ENCODE peak calls at places on chromosome 9, in five cellular contexts. One of them, this sample, is unnamed.

GRCh38 chr9:38057416-38058195 is 11.4 kb downstream of the SHB start:
- DNase-seq in tibial nerve: no peak
- DNase-seq in upper lobe of left lung: no peak
- DNase-seq in SK-N-SH: no peak
- DNase-seq in stomach: peak
- DNase-seq in this sample: no peak

GRCh38 chr9:123947326-123947725 is 17.4 kb upstream of the DENND1A start:
- DNase-seq in tibial nerve: no peak
- DNase-seq in upper lobe of left lung: no peak
- DNase-seq in SK-N-SH: no peak
- DNase-seq in stomach: no peak
- DNase-seq in this sample: no peak

GRCh38 chr9:70832487-70832886 is 288.9 kb downstream of the TRPM3 start:
- DNase-seq in tibial nerve: no peak
- DNase-seq in upper lobe of left lung: no peak
- DNase-seq in SK-N-SH: no peak
- DNase-seq in stomach: no peak
- DNase-seq in this sample: no peak

GRCh38 chr9:130606887-130607582 is 27.7 kb downstream of the FUBP3 start:
- DNase-seq in tibial nerve: no peak
- DNase-seq in upper lobe of left lung: no peak
- DNase-seq in SK-N-SH: no peak
- DNase-seq in stomach: no peak
- DNase-seq in this sample: no peak

GRCh38 chr9:119366909-119367690 is 2.1 kb downstream of the BRINP1 start:
- DNase-seq in tibial nerve: no peak
- DNase-seq in upper lobe of left lung: no peak
- DNase-seq in SK-N-SH: no peak
- DNase-seq in stomach: no peak
- DNase-seq in this sample: no peak

GRCh38 chr9:104209387-104209786 is 115.3 kb downstream of the SMC2 start:
- DNase-seq in tibial nerve: no peak
- DNase-seq in upper lobe of left lung: no peak
- DNase-seq in SK-N-SH: no peak
- DNase-seq in stomach: no peak
- DNase-seq in this sample: no peak

GRCh38 chr9:2597483-2597882 is 24.1 kb upstream of the VLDLR start:
- DNase-seq in tibial nerve: no peak
- DNase-seq in upper lobe of left lung: no peak
- DNase-seq in SK-N-SH: no peak
- DNase-seq in stomach: no peak
- DNase-seq in this sample: no peak

GRCh38 chr9:2623046-2623865 is 1.7 kb downstream of the VLDLR start:
- DNase-seq in tibial nerve: no peak
- DNase-seq in upper lobe of left lung: peak
- DNase-seq in SK-N-SH: peak
- DNase-seq in stomach: peak
- DNase-seq in this sample: peak

GRCh38 chr9:134011401-134011800 is 13.9 kb upstream of the BRD3OS start:
- DNase-seq in tibial nerve: no peak
- DNase-seq in upper lobe of left lung: no peak
- DNase-seq in SK-N-SH: no peak
- DNase-seq in stomach: no peak
- DNase-seq in this sample: no peak

GRCh38 chr9:75088646-75089368 is 493 bp downstream of the OSTF1 start:
- DNase-seq in tibial nerve: peak
- DNase-seq in upper lobe of left lung: peak
- DNase-seq in SK-N-SH: peak
- DNase-seq in stomach: peak
- DNase-seq in this sample: peak

GRCh38 chr9:35828716-35829083 is at the start of gene FAM221B:
- DNase-seq in tibial nerve: no peak
- DNase-seq in upper lobe of left lung: no peak
- DNase-seq in SK-N-SH: no peak
- DNase-seq in stomach: no peak
- DNase-seq in this sample: no peak

GRCh38 chr9:133113163-133113927 is 7.7 kb downstream of the RALGDS start:
- DNase-seq in tibial nerve: no peak
- DNase-seq in upper lobe of left lung: peak
- DNase-seq in SK-N-SH: no peak
- DNase-seq in stomach: no peak
- DNase-seq in this sample: no peak

GRCh38 chr9:94685359-94685758 is 41.1 kb upstream of the AOPEP start:
- DNase-seq in tibial nerve: no peak
- DNase-seq in upper lobe of left lung: no peak
- DNase-seq in SK-N-SH: no peak
- DNase-seq in stomach: no peak
- DNase-seq in this sample: no peak

GRCh38 chr9:104899759-104900247 is 28.2 kb downstream of the ABCA1 start:
- DNase-seq in tibial nerve: no peak
- DNase-seq in upper lobe of left lung: no peak
- DNase-seq in SK-N-SH: no peak
- DNase-seq in stomach: no peak
- DNase-seq in this sample: no peak

GRCh38 chr9:137306546-137307254 is 4.6 kb upstream of the NRARP start:
- DNase-seq in tibial nerve: no peak
- DNase-seq in upper lobe of left lung: no peak
- DNase-seq in SK-N-SH: peak
- DNase-seq in stomach: no peak
- DNase-seq in this sample: no peak

GRCh38 chr9:37999501-38000189 is 69.4 kb downstream of the SHB start:
- DNase-seq in tibial nerve: no peak
- DNase-seq in upper lobe of left lung: no peak
- DNase-seq in SK-N-SH: no peak
- DNase-seq in stomach: no peak
- DNase-seq in this sample: no peak

GRCh38 chr9:86792136-86792535 is 155.2 kb downstream of the GAS1 start:
- DNase-seq in tibial nerve: no peak
- DNase-seq in upper lobe of left lung: no peak
- DNase-seq in SK-N-SH: no peak
- DNase-seq in stomach: no peak
- DNase-seq in this sample: no peak

GRCh38 chr9:105206821-105207699 is 37.4 kb upstream of the SLC44A1 start:
- DNase-seq in tibial nerve: peak
- DNase-seq in upper lobe of left lung: no peak
- DNase-seq in SK-N-SH: no peak
- DNase-seq in stomach: no peak
- DNase-seq in this sample: no peak

GRCh38 chr9:79477955-79478751 is 93.6 kb upstream of the TLE4 start:
- DNase-seq in tibial nerve: peak
- DNase-seq in upper lobe of left lung: no peak
- DNase-seq in SK-N-SH: peak
- DNase-seq in stomach: no peak
- DNase-seq in this sample: no peak

GRCh38 chr9:104027295-104027694 is 66.8 kb upstream of the SMC2 start:
- DNase-seq in tibial nerve: no peak
- DNase-seq in upper lobe of left lung: no peak
- DNase-seq in SK-N-SH: no peak
- DNase-seq in stomach: no peak
- DNase-seq in this sample: no peak

GRCh38 chr9:3040761-3041160 is 196.9 kb upstream of the PUM3 start:
- DNase-seq in tibial nerve: no peak
- DNase-seq in upper lobe of left lung: no peak
- DNase-seq in SK-N-SH: no peak
- DNase-seq in stomach: no peak
- DNase-seq in this sample: no peak

GRCh38 chr9:14219865-14220655 is 93.9 kb downstream of the NFIB start:
- DNase-seq in tibial nerve: no peak
- DNase-seq in upper lobe of left lung: no peak
- DNase-seq in SK-N-SH: no peak
- DNase-seq in stomach: no peak
- DNase-seq in this sample: no peak

GRCh38 chr9:134336174-134336705 is 10.0 kb downstream of the RXRA start:
- DNase-seq in tibial nerve: no peak
- DNase-seq in upper lobe of left lung: no peak
- DNase-seq in SK-N-SH: no peak
- DNase-seq in stomach: no peak
- DNase-seq in this sample: no peak

GRCh38 chr9:11821541-11821940 is 871.6 kb upstream of the TYRP1 start:
- DNase-seq in tibial nerve: no peak
- DNase-seq in upper lobe of left lung: no peak
- DNase-seq in SK-N-SH: no peak
- DNase-seq in stomach: no peak
- DNase-seq in this sample: no peak

DNA sequence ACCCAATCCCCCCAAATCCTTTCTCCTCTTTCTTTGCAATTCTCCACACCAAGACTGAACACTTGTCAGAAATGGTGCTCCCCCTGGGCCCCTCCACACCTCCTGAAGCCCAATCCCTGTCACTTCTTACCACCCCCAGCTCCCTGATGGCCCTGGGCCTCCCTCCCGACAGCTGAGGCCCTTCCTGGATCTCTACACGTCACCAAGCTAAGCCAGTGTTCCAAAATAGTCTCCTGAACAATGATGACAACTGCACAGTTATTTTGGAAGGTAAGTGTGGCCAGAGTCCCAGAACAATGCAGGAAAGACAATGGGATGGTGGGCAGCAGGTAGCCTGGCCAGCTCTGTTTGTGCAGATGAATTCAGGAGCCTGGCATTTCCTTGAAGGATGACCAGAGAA is 63.7 kb upstream of the PRSS3 start:
- DNase-seq in tibial nerve: no peak
- DNase-seq in upper lobe of left lung: no peak
- DNase-seq in SK-N-SH: no peak
- DNase-seq in stomach: no peak
- DNase-seq in this sample: no peak
- TF ChIP-seq EP300 in tibial nerve: no peak
- TF ChIP-seq EP300 in upper lobe of left lung: no peak
- TF ChIP-seq EP300 in SK-N-SH: no peak
- TF ChIP-seq EP300 in stomach: no peak
- TF ChIP-seq EP300 in this sample: no peak

GRCh38 chr9:121968056-121968455 is 125.1 kb downstream of the TTLL11 start:
- DNase-seq in tibial nerve: no peak
- DNase-seq in upper lobe of left lung: no peak
- DNase-seq in SK-N-SH: no peak
- DNase-seq in stomach: no peak
- DNase-seq in this sample: no peak

GRCh38 chr9:121976751-121977150 is 116.4 kb downstream of the TTLL11 start:
- DNase-seq in tibial nerve: no peak
- DNase-seq in upper lobe of left lung: no peak
- DNase-seq in SK-N-SH: no peak
- DNase-seq in stomach: no peak
- DNase-seq in this sample: no peak

GRCh38 chr9:121975801-121976277 is 117.3 kb downstream of the TTLL11 start:
- DNase-seq in tibial nerve: no peak
- DNase-seq in upper lobe of left lung: peak
- DNase-seq in SK-N-SH: no peak
- DNase-seq in stomach: peak
- DNase-seq in this sample: no peak

GRCh38 chr9:121974421-121974820 is 118.7 kb downstream of the TTLL11 start:
- DNase-seq in tibial nerve: no peak
- DNase-seq in upper lobe of left lung: no peak
- DNase-seq in SK-N-SH: no peak
- DNase-seq in stomach: no peak
- DNase-seq in this sample: no peak

DNA sequence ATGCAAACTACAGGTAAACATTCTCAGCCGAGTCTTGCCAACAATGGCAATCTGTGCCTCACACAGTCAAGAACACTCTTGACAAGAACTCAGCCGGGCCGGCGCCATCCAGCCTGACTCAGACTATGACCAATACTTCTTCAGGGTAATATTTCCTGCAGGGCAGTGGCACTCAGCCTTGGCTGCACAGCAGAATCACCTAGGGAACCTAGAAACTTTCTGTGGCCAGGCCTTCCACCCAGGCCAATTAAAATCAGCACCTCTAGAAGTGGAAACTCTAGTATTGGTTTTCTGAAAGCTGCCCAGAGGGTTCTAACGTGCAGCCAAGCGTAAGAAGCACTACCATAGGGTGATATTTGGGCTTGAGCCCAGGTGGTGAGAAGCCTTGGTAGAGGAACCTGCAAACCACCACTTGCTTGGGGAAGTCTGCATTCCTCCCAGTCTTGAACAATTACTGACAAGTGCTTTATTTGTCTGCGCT is 120.6 kb downstream of the TTLL11 start:
- DNase-seq in tibial nerve: no peak
- DNase-seq in upper lobe of left lung: peak
- DNase-seq in SK-N-SH: no peak
- DNase-seq in stomach: peak
- DNase-seq in this sample: no peak
- TF ChIP-seq EP300 in tibial nerve: no peak
- TF ChIP-seq EP300 in upper lobe of left lung: no peak
- TF ChIP-seq EP300 in SK-N-SH: peak
- TF ChIP-seq EP300 in stomach: no peak
- TF ChIP-seq EP300 in this sample: no peak

GRCh38 chr9:129223551-129224208 is 45.6 kb upstream of the IER5L start:
- DNase-seq in tibial nerve: no peak
- DNase-seq in upper lobe of left lung: no peak
- DNase-seq in SK-N-SH: no peak
- DNase-seq in stomach: peak
- DNase-seq in this sample: no peak

GRCh38 chr9:129224618-129225017 is 46.6 kb upstream of the IER5L start:
- DNase-seq in tibial nerve: no peak
- DNase-seq in upper lobe of left lung: no peak
- DNase-seq in SK-N-SH: no peak
- DNase-seq in stomach: no peak
- DNase-seq in this sample: no peak

GRCh38 chr9:129227843-129228189 is 49.8 kb upstream of the IER5L start:
- DNase-seq in tibial nerve: no peak
- DNase-seq in upper lobe of left lung: no peak
- DNase-seq in SK-N-SH: no peak
- DNase-seq in stomach: no peak
- DNase-seq in this sample: no peak

GRCh38 chr9:129225201-129225778 is 47.2 kb upstream of the IER5L start:
- DNase-seq in tibial nerve: no peak
- DNase-seq in upper lobe of left lung: no peak
- DNase-seq in SK-N-SH: no peak
- DNase-seq in stomach: no peak
- DNase-seq in this sample: no peak

GRCh38 chr9:129225815-129226214 is 47.8 kb upstream of the IER5L start:
- DNase-seq in tibial nerve: peak
- DNase-seq in upper lobe of left lung: peak
- DNase-seq in SK-N-SH: peak
- DNase-seq in stomach: peak
- DNase-seq in this sample: no peak
- TF ChIP-seq EP300 in tibial nerve: peak
- TF ChIP-seq EP300 in upper lobe of left lung: no peak
- TF ChIP-seq EP300 in SK-N-SH: peak
- TF ChIP-seq EP300 in stomach: no peak
- TF ChIP-seq EP300 in this sample: no peak

GRCh38 chr9:21711504-21711903 is 90.9 kb upstream of the MTAP start:
- DNase-seq in tibial nerve: no peak
- DNase-seq in upper lobe of left lung: no peak
- DNase-seq in SK-N-SH: no peak
- DNase-seq in stomach: no peak
- DNase-seq in this sample: no peak

GRCh38 chr9:21709464-21710058 is 92.9 kb upstream of the MTAP start:
- DNase-seq in tibial nerve: peak
- DNase-seq in upper lobe of left lung: peak
- DNase-seq in SK-N-SH: peak
- DNase-seq in stomach: peak
- DNase-seq in this sample: no peak

GRCh38 chr9:21710792-21711191 is 91.6 kb upstream of the MTAP start:
- DNase-seq in tibial nerve: no peak
- DNase-seq in upper lobe of left lung: no peak
- DNase-seq in SK-N-SH: no peak
- DNase-seq in stomach: no peak
- DNase-seq in this sample: no peak

GRCh38 chr9:21708846-21709245 is 93.6 kb upstream of the MTAP start:
- DNase-seq in tibial nerve: no peak
- DNase-seq in upper lobe of left lung: no peak
- DNase-seq in SK-N-SH: no peak
- DNase-seq in stomach: no peak
- DNase-seq in this sample: no peak

GRCh38 chr9:21708225-21708624 is 94.2 kb upstream of the MTAP start:
- DNase-seq in tibial nerve: no peak
- DNase-seq in upper lobe of left lung: no peak
- DNase-seq in SK-N-SH: no peak
- DNase-seq in stomach: no peak
- DNase-seq in this sample: no peak
- TF ChIP-seq EP300 in tibial nerve: no peak
- TF ChIP-seq EP300 in upper lobe of left lung: no peak
- TF ChIP-seq EP300 in SK-N-SH: no peak
- TF ChIP-seq EP300 in stomach: no peak
- TF ChIP-seq EP300 in this sample: no peak